ENCODE peak calls at places on chromosomes 16 and 17, in seven cellular contexts. Z is T-helper 2 cell; M is activated CD8-positive, alpha-beta memory T cell treated with anti-CD3 and anti-CD28 coated beads for 4 hours; L is NCI-H2171 treated with DMSO at 0.1 percent for 48 hours; W is cardiac fibroblast; P is BJ; D is AG10803. Y is an unnamed sample.

GRCh38 chr16:73206306-73206705 is 158.4 kb upstream of the ZFHX3 start:
- DNase-seq in Z (no peak), M (no peak), L (no peak), W (no peak), P (no peak), D (no peak), Y (peak)

GRCh38 chr16:84735846-84736586 is 36.2 kb downstream of the USP10 start:
- DNase-seq in Z (peak), M (peak), L (peak), W (no peak), P (no peak), D (no peak), Y (no peak)

GRCh38 chr17:78735832-78736525 is 46.1 kb downstream of the CYTH1 start:
- DNase-seq in Z (no peak), M (no peak), L (peak), W (peak), P (no peak), D (no peak), Y (no peak)

GRCh38 chr17:70905796-70906195 is 736.5 kb downstream of the KCNJ2 start:
- DNase-seq in Z (no peak), M (no peak), L (no peak), W (peak), P (peak), D (peak), Y (peak)

GRCh38 chr17:78237403-78238012 is 6.1 kb downstream of the TMEM235 start:
- DNase-seq in Z (no peak), M (no peak), L (peak), W (no peak), P (no peak), D (no peak), Y (no peak)

GRCh38 chr17:9982159-9982558 is 77.1 kb upstream of the RCVRN start:
- DNase-seq in Z (no peak), M (no peak), L (no peak), W (no peak), P (no peak), D (no peak), Y (no peak)

GRCh38 chr17:16944334-16945140 is 27.4 kb downstream of the TNFRSF13B start:
- DNase-seq in Z (no peak), M (no peak), L (no peak), W (no peak), P (no peak), D (no peak), Y (no peak)

GRCh38 chr17:78497115-78497540 is 80.1 kb downstream of the DNAH17 start:
- DNase-seq in Z (peak), M (peak), L (peak), W (peak), P (no peak), D (peak), Y (peak)

GRCh38 chr17:17361543-17362511 is 58.7 kb downstream of the NT5M start:
- DNase-seq in Z (no peak), M (no peak), L (no peak), W (peak), P (no peak), D (peak), Y (no peak)

GRCh38 chr17:72587773-72588511 is 467.1 kb downstream of the SOX9 start:
- DNase-seq in Z (no peak), M (no peak), L (peak), W (peak), P (no peak), D (no peak), Y (no peak)

GRCh38 chr17:47297661-47298400 is 25.9 kb upstream of the EFCAB13 start:
- DNase-seq in Z (no peak), M (no peak), L (peak), W (no peak), P (no peak), D (no peak), Y (no peak)

GRCh38 chr16:88468289-88469129 is 15.4 kb downstream of the ZFPM1 start:
- DNase-seq in Z (no peak), M (no peak), L (no peak), W (no peak), P (no peak), D (no peak), Y (peak)

GRCh38 chr16:3095869-3096268 is 3.2 kb downstream of the ZSCAN10 start:
- DNase-seq in Z (peak), M (no peak), L (no peak), W (peak), P (no peak), D (no peak), Y (peak)

GRCh38 chr17:1365445-1366039 is 34.5 kb downstream of the YWHAE start:
- DNase-seq in Z (peak), M (peak), L (peak), W (peak), P (peak), D (peak), Y (peak)

GRCh38 chr17:5399767-5400166 is 19.7 kb downstream of the NUP88 start:
- DNase-seq in Z (no peak), M (no peak), L (no peak), W (no peak), P (no peak), D (no peak), Y (no peak)

GRCh38 chr17:39755550-39756375 is 18.0 kb downstream of the GRB7 start:
- DNase-seq in Z (peak), M (no peak), L (no peak), W (no peak), P (no peak), D (peak), Y (no peak)

GRCh38 chr16:4093495-4094137 is 22.6 kb downstream of the ADCY9 start:
- DNase-seq in Z (no peak), M (no peak), L (peak), W (peak), P (no peak), D (peak), Y (no peak)

GRCh38 chr16:64455275-64455674 is 666.6 kb downstream of the CDH11 start:
- DNase-seq in Z (no peak), M (no peak), L (no peak), W (peak), P (no peak), D (peak), Y (peak)

GRCh38 chr16:31395647-31396046 is 2.5 kb downstream of the ITGAD start:
- DNase-seq in Z (no peak), M (no peak), L (no peak), W (no peak), P (no peak), D (no peak), Y (no peak)

GRCh38 chr17:80414508-80414802 is 512 bp upstream of the ENDOV start:
- DNase-seq in Z (no peak), M (no peak), L (no peak), W (no peak), P (no peak), D (no peak), Y (no peak)